ENCODE peak calls at places on chromosome 20, in four cellular contexts. D is hypothalamus; I is stimulated activated CD4-positive, alpha-beta T cell treated with anti-CD3 and anti-CD28 coated beads, Interleukin-1b, Interleukin-23, amount 100 ng/mL, for 48 hours; Q is stomach. K is an unnamed sample.

GRCh38 chr20:50731930-50732690 is 730 bp downstream of the PARD6B start:
- DNase-seq in D (no peak), I (no peak), Q (no peak), K (no peak)

GRCh38 chr20:61841551-61841950 is 224.1 kb downstream of the TAF4 start:
- DNase-seq in D (no peak), I (no peak), Q (no peak), K (no peak)

GRCh38 chr20:45373353-45374100 is 4.6 kb downstream of the TP53TG5 start:
- DNase-seq in D (peak), I (peak), Q (peak), K (peak)

GRCh38 chr20:45080867-45081616 is 19.9 kb downstream of the KCNS1 start:
- DNase-seq in D (no peak), I (no peak), Q (no peak), K (no peak)

GRCh38 chr20:25285856-25286798 is 38.2 kb downstream of the PYGB start:
- DNase-seq in D (no peak), I (no peak), Q (peak), K (peak)

GRCh38 chr20:49853640-49854039 is 41.0 kb downstream of the SLC9A8 start:
- DNase-seq in D (no peak), I (no peak), Q (no peak), K (no peak)

GRCh38 chr20:18103497-18103896 is 34.2 kb upstream of the KAT14 start:
- DNase-seq in D (no peak), I (no peak), Q (peak), K (no peak)

GRCh38 chr20:36808317-36809257 is 35.0 kb upstream of the DSN1 start:
- DNase-seq in D (no peak), I (peak), Q (peak), K (peak)

GRCh38 chr20:7859371-7859802 is 80.9 kb downstream of the HAO1 start:
- DNase-seq in D (no peak), I (no peak), Q (no peak), K (no peak)

GRCh38 chr20:57620274-57620990 is at the start of gene ZBP1:
- DNase-seq in D (no peak), I (peak), Q (peak), K (no peak)

GRCh38 chr20:58583141-58583540 is 67.9 kb upstream of the APCDD1L start:
- DNase-seq in D (no peak), I (no peak), Q (no peak), K (no peak)

GRCh38 chr20:11158589-11158988 is 484.8 kb upstream of the JAG1 start:
- DNase-seq in D (no peak), I (no peak), Q (no peak), K (no peak)

GRCh38 chr20:4613718-4614620 is 107.7 kb upstream of the PRND start:
- DNase-seq in D (no peak), I (peak), Q (peak), K (no peak)

GRCh38 chr20:63155266-63156165 is 60.4 kb downstream of the YTHDF1 start:
- DNase-seq in D (no peak), I (no peak), Q (no peak), K (peak)

GRCh38 chr20:39019805-39020325 is 57.7 kb downstream of the DHX35 start:
- DNase-seq in D (no peak), I (peak), Q (no peak), K (no peak)

GRCh38 chr20:38260025-38260377 is 534 bp downstream of the KIAA1755 start:
- DNase-seq in D (no peak), I (no peak), Q (no peak), K (no peak)

GRCh38 chr20:63979549-63980316 is at the start of gene SAMD10:
- DNase-seq in D (no peak), I (peak), Q (peak), K (peak)

GRCh38 chr20:53180928-53181362 is 208.8 kb downstream of the TSHZ2 start:
- DNase-seq in D (no peak), I (no peak), Q (no peak), K (no peak)

GRCh38 chr20:31555203-31555602 is 41.0 kb downstream of the HM13 start:
- DNase-seq in D (no peak), I (no peak), Q (no peak), K (no peak)

GRCh38 chr20:46169245-46170171 is 51.4 kb downstream of the CD40 start:
- DNase-seq in D (no peak), I (no peak), Q (no peak), K (no peak)

GRCh38 chr20:21710863-21711431 is 5.5 kb downstream of the PAX1 start:
- DNase-seq in D (no peak), I (no peak), Q (no peak), K (no peak)

GRCh38 chr20:13510837-13511488 is 127.8 kb downstream of the TASP1 start:
- DNase-seq in D (no peak), I (no peak), Q (no peak), K (no peak)

GRCh38 chr20:2066461-2067122 is 35.0 kb upstream of the STK35 start:
- DNase-seq in D (no peak), I (no peak), Q (no peak), K (no peak)

GRCh38 chr20:53849471-53850059 is 220.8 kb downstream of the BCAS1 start:
- DNase-seq in D (no peak), I (no peak), Q (no peak), K (no peak)

GRCh38 chr20:17466641-17467040 is 64.5 kb downstream of the BFSP1 start:
- DNase-seq in D (no peak), I (no peak), Q (no peak), K (no peak)

GRCh38 chr20:6007094-6007528 is 46.7 kb downstream of the LRRN4 start:
- DNase-seq in D (no peak), I (no peak), Q (no peak), K (no peak)

GRCh38 chr20:58886546-58886945 is 34.0 kb downstream of the GNAS start:
- DNase-seq in D (no peak), I (no peak), Q (no peak), K (no peak)

GRCh38 chr20:8315639-8316573 is 183.8 kb downstream of the PLCB1 start:
- DNase-seq in D (no peak), I (no peak), Q (no peak), K (no peak)

GRCh38 chr20:36591854-36592641 is 13.5 kb upstream of the RAB5IF start:
- DNase-seq in D (no peak), I (peak), Q (no peak), K (no peak)

GRCh38 chr20:9978395-9979004 is 56.3 kb upstream of the ANKEF1 start:
- DNase-seq in D (no peak), I (peak), Q (no peak), K (peak)